ENCODE peak calls at places on chromosomes 12 and 14, in four cellular contexts. D is astrocyte of the cerebellum, S is tibial artery, N is hepatocyte. P is an unnamed sample.

GRCh38 chr14:30621354-30621953 is 665 bp upstream of the SCFD1 start:
- DNase-seq in D (no peak), S (no peak), N (peak; percentile 10), P (no peak)

GRCh38 chr12:132169376-132169775 is 25.1 kb downstream of the NOC4L start:
- DNase-seq in D (no peak), S (no peak), N (no peak), P (no peak)

GRCh38 chr14:45811155-45811554 is 558.2 kb upstream of the MIS18BP1 start:
- DNase-seq in D (no peak), S (no peak), N (no peak), P (no peak)

GRCh38 chr14:89748004-89748403 is 206.5 kb downstream of the EFCAB11 start:
- DNase-seq in D (no peak), S (no peak), N (no peak), P (no peak)

GRCh38 chr14:30790827-30791226 is 83.5 kb upstream of the COCH start:
- DNase-seq in D (no peak), S (no peak), N (no peak), P (no peak)

GRCh38 chr14:104977681-104978647 is at the start of gene AHNAK2:
- DNase-seq in D (no peak), S (peak; percentile 55), N (peak; percentile 94), P (peak; percentile 92)

GRCh38 chr12:106551410-106551809 is 31.4 kb upstream of the RFX4 start:
- DNase-seq in D (no peak), S (no peak), N (no peak), P (no peak)

GRCh38 chr14:92846162-92846897 is 52.2 kb downstream of the GOLGA5 start:
- DNase-seq in D (no peak), S (peak; percentile 24), N (peak; percentile 16), P (no peak)

GRCh38 chr12:41264281-41264680 is 76.2 kb downstream of the PDZRN4 start:
- DNase-seq in D (no peak), S (no peak), N (no peak), P (no peak)

GRCh38 chr12:113299619-113300237 is 35.2 kb downstream of the SLC8B1 start:
- DNase-seq in D (peak; percentile 36), S (peak; percentile 66), N (peak; percentile 88), P (peak; percentile 51)

GRCh38 chr12:56634242-56634836 is 4.2 kb upstream of the BAZ2A start:
- DNase-seq in D (no peak), S (peak; percentile 36), N (peak; percentile 87), P (peak; percentile 91)

GRCh38 chr12:101824831-101825230 is 5.9 kb downstream of the GNPTAB start:
- DNase-seq in D (no peak), S (no peak), N (no peak), P (no peak)

GRCh38 chr12:101826766-101827368 is 3.9 kb downstream of the GNPTAB start:
- DNase-seq in D (no peak), S (no peak), N (no peak), P (peak; percentile 63)

GRCh38 chr12:101819467-101819866 is 11.3 kb downstream of the GNPTAB start:
- DNase-seq in D (no peak), S (no peak), N (no peak), P (no peak)

GRCh38 chr12:101823039-101823438 is 7.7 kb downstream of the GNPTAB start:
- DNase-seq in D (no peak), S (no peak), N (no peak), P (no peak)

GRCh38 chr12:101823891-101824290 is 6.9 kb downstream of the GNPTAB start:
- DNase-seq in D (no peak), S (peak; percentile 60), N (peak; percentile 23), P (peak; percentile 90)
- TF ChIP-seq CTCF in D (no peak), S (no peak), N (no peak), P (no peak)

DNA sequence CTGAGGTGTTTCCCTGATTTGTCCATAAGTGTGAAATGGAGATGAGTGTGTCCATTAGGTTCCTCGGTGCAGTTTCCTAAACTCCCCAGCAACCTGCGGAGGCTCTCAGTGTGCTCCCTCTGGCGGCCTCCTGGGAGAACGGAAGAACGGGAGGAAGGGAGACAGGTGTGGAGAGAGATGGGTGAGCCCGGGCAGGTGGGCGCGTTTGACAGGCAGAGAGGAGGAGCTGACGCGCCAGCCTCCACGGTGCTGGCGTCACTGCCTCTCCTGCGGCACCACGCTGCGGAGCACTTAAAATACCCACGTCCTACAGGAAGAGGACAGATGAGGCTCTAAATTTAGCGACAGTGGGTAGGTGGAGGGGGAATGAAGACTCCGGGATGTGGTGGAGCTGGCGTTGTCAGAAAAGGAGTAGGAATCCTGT is 26.8 kb upstream of the PEX5 start:
- DNase-seq in D (no peak), S (no peak), N (peak; percentile 76), P (no peak)
- TF ChIP-seq CTCF in D (peak; percentile 46), S (peak; percentile 26), N (peak; percentile 55), P (no peak)

GRCh38 chr12:5493018-5493417 is 61.1 kb downstream of the NTF3 start:
- DNase-seq in D (no peak), S (no peak), N (no peak), P (no peak)
- TF ChIP-seq CTCF in D (peak; percentile 3), S (no peak), N (peak; percentile 13), P (no peak)

GRCh38 chr12:126668961-126669360 is 1598.0 kb upstream of the TMEM132C start:
- DNase-seq in D (peak; percentile 36), S (no peak), N (no peak), P (no peak)

GRCh38 chr12:126667340-126667739 is 1599.6 kb upstream of the TMEM132C start:
- DNase-seq in D (peak; percentile 84), S (no peak), N (no peak), P (no peak)

GRCh38 chr12:126668538-126668937 is 1598.4 kb upstream of the TMEM132C start:
- DNase-seq in D (peak; percentile 64), S (no peak), N (no peak), P (no peak)

GRCh38 chr12:126663304-126664094 is 1598.3 kb downstream of the AACS start:
- DNase-seq in D (no peak), S (no peak), N (peak; percentile 16), P (no peak)
- TF ChIP-seq CTCF in D (peak; percentile 14), S (no peak), N (peak; percentile 29), P (no peak)

DNA sequence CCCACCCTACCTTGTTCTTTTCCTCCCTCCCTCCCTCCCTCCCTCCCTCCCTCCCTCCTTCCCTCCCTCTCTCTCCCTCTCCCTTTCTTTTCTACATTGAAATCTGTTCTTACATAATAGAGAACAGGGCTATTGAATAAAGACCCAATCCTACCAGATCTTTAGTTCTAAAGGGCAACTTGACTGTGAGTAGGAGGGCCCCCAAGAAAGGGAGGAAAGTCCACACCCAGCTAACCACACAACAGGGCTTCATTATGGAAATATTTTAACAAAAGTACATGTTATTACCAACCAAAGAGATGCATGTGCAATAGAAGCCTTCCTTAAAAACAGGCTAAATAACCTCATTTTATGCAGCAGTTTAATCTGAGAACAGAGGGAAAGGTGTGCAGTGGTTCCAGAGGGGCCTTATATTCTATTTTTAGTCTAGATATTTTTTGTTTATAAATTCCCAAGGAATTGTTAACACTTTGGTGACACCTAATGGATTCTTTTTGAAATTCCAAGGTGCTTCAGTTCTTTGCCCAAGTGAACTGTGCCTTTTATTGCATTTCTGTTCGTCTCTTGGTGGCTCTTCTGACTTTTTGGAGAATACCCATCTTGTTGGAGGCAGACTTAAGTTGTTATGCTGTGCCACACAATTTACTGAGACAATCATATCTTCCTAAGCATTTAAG is 63.0 kb downstream of the GNS start:
- DNase-seq in D (no peak), S (no peak), N (peak; percentile 37), P (no peak)
- TF ChIP-seq CTCF in D (peak; percentile 35), S (peak; percentile 31), N (peak; percentile 61), P (no peak)

GRCh38 chr12:124752437-124753229 is 111.0 kb downstream of the SCARB1 start:
- DNase-seq in D (no peak), S (no peak), N (no peak), P (no peak)

GRCh38 chr12:124751654-124752355 is 111.9 kb downstream of the SCARB1 start:
- DNase-seq in D (no peak), S (no peak), N (no peak), P (no peak)

GRCh38 chr12:124749725-124750124 is 113.9 kb downstream of the SCARB1 start:
- DNase-seq in D (no peak), S (no peak), N (no peak), P (no peak)

GRCh38 chr12:124750149-124750656 is 113.5 kb downstream of the SCARB1 start:
- DNase-seq in D (no peak), S (no peak), N (no peak), P (no peak)

DNA sequence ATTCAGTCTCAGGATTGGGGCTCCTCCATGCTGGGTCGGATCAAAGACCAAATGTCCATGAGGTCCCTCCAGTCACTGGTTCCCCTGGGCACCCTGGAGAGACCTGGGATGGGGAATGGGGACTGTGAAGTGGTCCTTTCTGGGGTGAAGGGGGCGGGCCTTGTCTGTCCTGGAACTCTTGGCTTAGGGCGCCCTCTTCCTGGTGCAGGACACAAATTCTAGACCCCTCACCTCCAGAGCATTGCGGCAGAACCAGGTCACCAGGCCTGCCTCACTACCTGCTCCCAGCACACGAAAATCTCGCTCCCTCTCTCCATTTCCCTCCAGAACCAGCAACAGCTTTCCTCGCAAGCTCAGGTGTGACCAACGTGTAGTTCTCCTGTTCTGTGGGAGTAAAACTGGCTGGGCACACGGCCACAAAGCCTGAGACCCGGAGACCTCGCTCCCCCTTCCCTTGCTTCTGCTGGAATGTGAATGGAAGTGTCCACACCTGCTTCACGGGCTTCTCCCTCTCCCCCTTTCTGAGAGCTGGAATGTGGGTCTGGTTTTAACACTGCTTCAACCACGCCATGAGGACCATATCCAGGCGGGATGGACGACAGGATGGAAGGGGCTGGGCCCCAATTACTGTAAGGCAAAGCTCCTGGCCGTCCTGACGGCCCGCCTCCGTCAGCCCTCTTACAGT is 112.7 kb downstream of the SCARB1 start:
- DNase-seq in D (no peak), S (no peak), N (no peak), P (no peak)
- TF ChIP-seq CTCF in D (peak; percentile 15), S (no peak), N (peak; percentile 36), P (no peak)

GRCh38 chr14:102568115-102568614 is 24.3 kb upstream of the RCOR1 start:
- DNase-seq in D (no peak), S (no peak), N (peak; percentile 65), P (no peak)
- TF ChIP-seq CTCF in D (no peak), S (no peak), N (no peak), P (no peak)

DNA sequence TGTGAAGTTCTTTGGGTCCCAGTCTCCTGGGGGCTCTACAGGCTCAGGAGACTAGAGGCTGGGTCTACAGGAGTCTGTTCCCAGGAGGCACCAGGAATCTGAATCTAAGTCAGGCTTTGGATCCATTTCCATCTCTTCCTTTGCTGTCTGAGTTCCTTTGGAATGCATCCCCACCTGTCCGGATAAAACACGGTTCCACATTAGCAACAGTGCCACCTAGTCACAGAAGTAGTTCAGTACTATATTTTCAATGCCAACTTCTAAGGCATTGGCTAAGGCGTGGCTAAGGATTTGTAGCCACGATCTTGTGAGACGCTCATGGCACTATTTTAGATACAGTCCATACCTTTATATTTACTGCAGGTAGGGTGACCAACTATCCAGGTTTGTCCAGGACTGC is 15.1 kb downstream of the ZC2HC1C start:
- DNase-seq in D (no peak), S (no peak), N (peak; percentile 17), P (no peak)
- TF ChIP-seq CTCF in D (peak; percentile 11), S (peak; percentile 6), N (peak; percentile 31), P (no peak)

P was measured in lower leg skin.